ENCODE peak calls at places on chromosome 7, in eight cellular contexts. E is hepatocyte, Q is osteocyte, N is fibroblast of pulmonary artery, R is stomach, I is astrocyte, W is fibroblast of the aortic adventitia, F is transverse colon. T is an unnamed sample.

GRCh38 chr7:93040355-93040754 is 77.4 kb downstream of the SAMD9 start:
- DNase-seq in Q (no peak), I (no peak), N (no peak), F (no peak), E (no peak), W (no peak), R (peak; percentile 55), T (no peak)

GRCh38 chr7:112481833-112482669 is 1.3 kb downstream of the LSMEM1 start:
- DNase-seq in E (peak; percentile 48), W (peak; percentile 89), I (peak; percentile 92), F (peak; percentile 29), Q (no peak), N (peak; percentile 67), R (no peak), T (no peak)

GRCh38 chr7:75879771-75880184 is 944 bp downstream of the RHBDD2 start:
- DNase-seq in I (peak; percentile 87), Q (no peak), E (no peak), N (peak; percentile 53), W (peak; percentile 82), F (no peak), R (no peak), T (no peak)

GRCh38 chr7:129824291-129825004 is 128.3 kb downstream of the UBE2H start:
- DNase-seq in I (no peak), R (no peak), E (no peak), F (no peak), N (no peak), W (no peak), Q (no peak), T (no peak)

GRCh38 chr7:33669251-33669670 is 236.1 kb upstream of the BMPER start:
- DNase-seq in I (peak; percentile 48), W (no peak), N (peak; percentile 52), Q (no peak), F (no peak), E (no peak), R (no peak), T (no peak)

GRCh38 chr7:47288060-47288459 is 293.9 kb downstream of the TNS3 start:
- DNase-seq in E (no peak), R (no peak), F (no peak), W (no peak), Q (no peak), I (no peak), N (no peak), T (no peak)

GRCh38 chr7:129501760-129502707 is at the start of gene SMKR1:
- DNase-seq in Q (peak; percentile 88), R (peak; percentile 88), E (peak; percentile 76), F (peak; percentile 88), N (peak; percentile 55), W (peak; percentile 50), I (peak; percentile 35), T (peak; percentile 82)

GRCh38 chr7:87877641-87878040 is 1.3 kb downstream of the DBF4 start:
- DNase-seq in I (no peak), N (no peak), W (peak; percentile 30), R (no peak), Q (no peak), F (no peak), E (no peak), T (no peak)

GRCh38 chr7:98387544-98388226 is 13.2 kb downstream of the BAIAP2L1 start:
- DNase-seq in N (no peak), I (no peak), Q (no peak), R (no peak), W (no peak), E (no peak), F (no peak), T (no peak)

GRCh38 chr7:2038876-2039728 is 193.6 kb downstream of the MAD1L1 start:
- DNase-seq in I (no peak), W (peak; percentile 24), F (no peak), E (no peak), Q (peak; percentile 54), R (no peak), N (no peak), T (peak; percentile 10)

GRCh38 chr7:154575497-154575896 is 427.4 kb downstream of the PAXIP1 start:
- DNase-seq in R (no peak), W (no peak), Q (no peak), N (no peak), E (no peak), F (no peak), I (peak; percentile 1), T (no peak)

GRCh38 chr7:116173051-116174028 is 37.0 kb upstream of the TES start:
- DNase-seq in F (no peak), W (peak; percentile 81), R (no peak), N (peak; percentile 83), Q (no peak), I (peak; percentile 42), E (peak; percentile 65), T (no peak)

GRCh38 chr7:30102281-30102680 is 32.5 kb upstream of the MTURN start:
- DNase-seq in Q (no peak), N (no peak), E (no peak), F (no peak), I (no peak), W (no peak), R (no peak), T (no peak)

DNA sequence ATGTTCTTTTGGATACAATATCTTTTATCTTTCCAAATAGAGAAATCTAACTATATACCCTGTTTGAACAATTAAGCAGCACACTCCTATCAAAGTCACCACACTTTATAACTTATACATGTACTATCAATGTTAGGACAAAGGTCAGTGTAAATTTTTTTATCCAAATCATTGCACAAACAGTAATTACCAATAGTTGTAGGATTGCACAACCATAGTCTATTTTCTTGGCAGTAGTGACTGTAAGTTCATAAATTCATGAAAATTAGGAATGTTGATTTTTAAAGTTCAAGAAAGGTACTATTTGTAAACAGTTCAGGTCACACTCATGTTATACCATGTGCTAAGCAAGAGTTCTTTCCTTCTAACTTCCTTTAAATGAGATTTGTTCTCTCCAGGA is 9.3 kb downstream of the WNT2 start:
- DNase-seq in I (no peak), F (no peak), Q (no peak), E (no peak), N (no peak), R (no peak), W (peak; percentile 33), T (no peak)
- TF ChIP-seq CTCF in I (no peak), F (no peak), Q (no peak), E (no peak), N (no peak), R (no peak), W (no peak), T (no peak)

GRCh38 chr7:70414368-70414767 is 717.6 kb upstream of the GALNT17 start:
- DNase-seq in R (no peak), N (no peak), W (no peak), I (no peak), Q (no peak), F (no peak), E (no peak), T (no peak)

GRCh38 chr7:70416611-70417010 is 715.3 kb upstream of the GALNT17 start:
- DNase-seq in Q (no peak), W (no peak), F (no peak), I (no peak), R (no peak), N (no peak), E (no peak), T (no peak)

GRCh38 chr7:70419816-70420215 is 712.1 kb upstream of the GALNT17 start:
- DNase-seq in R (no peak), I (no peak), W (no peak), N (no peak), Q (no peak), F (no peak), E (no peak), T (no peak)

GRCh38 chr7:70415179-70415972 is 716.6 kb upstream of the GALNT17 start:
- DNase-seq in Q (no peak), W (no peak), R (no peak), N (no peak), F (no peak), I (no peak), E (no peak), T (no peak)

DNA sequence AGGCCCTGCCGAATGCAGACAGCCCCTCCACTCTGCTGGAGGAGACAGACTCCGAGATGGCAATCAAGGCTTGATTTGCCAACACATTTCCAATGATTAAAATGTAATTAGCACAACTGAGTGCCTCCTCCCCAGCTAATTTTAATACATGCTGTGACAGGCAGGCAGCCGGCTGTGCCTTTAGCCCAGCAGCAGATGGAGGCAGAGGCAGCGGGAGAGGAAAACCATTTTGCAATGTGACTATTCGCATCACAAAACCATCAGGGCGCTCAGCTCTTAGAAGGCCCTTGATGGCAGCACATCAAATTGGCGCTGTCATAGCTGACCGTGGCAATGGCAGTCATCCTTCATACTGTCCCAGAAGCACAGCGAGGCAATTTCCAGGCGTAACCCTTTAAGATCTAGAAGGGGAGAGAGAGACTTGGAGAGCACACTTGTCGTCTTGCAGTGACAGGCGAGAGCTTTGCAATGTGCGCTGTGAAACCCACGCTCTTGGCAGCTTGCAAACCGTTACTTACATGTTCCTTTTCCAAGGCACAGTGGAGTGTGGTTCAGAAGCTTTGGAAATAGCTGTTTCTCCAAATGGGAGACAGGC is 714.8 kb upstream of the GALNT17 start:
- DNase-seq in E (no peak), N (no peak), W (no peak), R (no peak), F (no peak), I (no peak), Q (no peak), T (no peak)
- TF ChIP-seq CTCF in E (no peak), N (no peak), W (no peak), R (no peak), F (no peak), I (no peak), Q (no peak), T (no peak)

GRCh38 chr7:53491041-53491440 is 455.6 kb downstream of the POM121L12 start:
- DNase-seq in Q (no peak), F (no peak), R (no peak), N (no peak), E (no peak), I (no peak), W (no peak), T (no peak)

GRCh38 chr7:53485354-53485753 is 449.9 kb downstream of the POM121L12 start:
- DNase-seq in I (no peak), Q (no peak), F (no peak), W (no peak), R (no peak), E (no peak), N (no peak), T (no peak)
- TF ChIP-seq CTCF in I (no peak), Q (no peak), F (no peak), W (no peak), R (no peak), E (no peak), N (no peak), T (no peak)

GRCh38 chr7:17915796-17916195 is 24.5 kb downstream of the SNX13 start:
- DNase-seq in F (no peak), I (no peak), N (no peak), Q (no peak), W (no peak), E (no peak), R (no peak), T (no peak)

GRCh38 chr7:17912050-17912449 is 28.2 kb downstream of the SNX13 start:
- DNase-seq in N (no peak), R (no peak), I (no peak), Q (no peak), E (no peak), W (no peak), F (no peak), T (no peak)

GRCh38 chr7:17912536-17913235 is 27.6 kb downstream of the SNX13 start:
- DNase-seq in E (no peak), R (no peak), I (no peak), Q (no peak), F (no peak), W (no peak), N (no peak), T (no peak)

GRCh38 chr7:17915168-17915567 is 25.1 kb downstream of the SNX13 start:
- DNase-seq in E (no peak), W (no peak), I (no peak), Q (no peak), F (no peak), R (no peak), N (no peak), T (no peak)

GRCh38 chr7:17913250-17913649 is 27.0 kb downstream of the SNX13 start:
- DNase-seq in I (no peak), Q (no peak), R (no peak), N (no peak), F (no peak), W (no peak), E (no peak), T (no peak)
- TF ChIP-seq CTCF in I (no peak), Q (no peak), R (no peak), N (no peak), F (no peak), W (no peak), E (no peak), T (no peak)

T was measured in CD14-positive monocyte.